ENCODE peak calls at places on chromosomes 12 and 14, in nine cellular contexts. H is GM12892, K is Panc1, M is K562, U is HCT116, X is GM23338, J is sigmoid colon, Q is transverse colon, Y is HepG2. B is an unnamed sample.

GRCh38 chr12:57750561-57751431 is 1.3 kb downstream of the CDK4 start:
- DNase-seq in H (no peak), K (no peak), M (no peak), U (no peak), X (no peak), J (peak), Q (no peak), Y (no peak), B (no peak)

GRCh38 chr12:71312767-71313375 is 126.7 kb upstream of the LGR5 start:
- DNase-seq in H (no peak), K (no peak), M (no peak), U (peak), X (no peak), J (no peak), Q (no peak), Y (no peak), B (no peak)

GRCh38 chr12:62772556-62772955 is 162.4 kb downstream of the PPM1H start:
- DNase-seq in H (no peak), K (no peak), M (no peak), U (no peak), X (no peak), J (no peak), Q (no peak), Y (no peak), B (no peak)

GRCh38 chr12:122227341-122227740 is 1.5 kb upstream of the DIABLO start:
- DNase-seq in H (no peak), K (no peak), M (no peak), U (no peak), X (no peak), J (no peak), Q (no peak), Y (no peak), B (no peak)

GRCh38 chr12:38138225-38139221 is 178.1 kb upstream of the ALG10B start:
- DNase-seq in H (no peak), K (peak), M (peak), U (peak), X (peak), J (peak), Q (peak), Y (peak), B (peak)

GRCh38 chr14:81172353-81172752 is 48.4 kb downstream of the GTF2A1 start:
- DNase-seq in H (no peak), K (no peak), M (no peak), U (no peak), X (no peak), J (no peak), Q (no peak), Y (no peak), B (no peak)

GRCh38 chr14:23567186-23568020 is at the start of gene AP1G2:
- DNase-seq in H (peak), K (no peak), M (peak), U (peak), X (peak), J (peak), Q (peak), Y (peak), B (peak)

GRCh38 chr12:128339121-128339520 is 72.2 kb downstream of the TMEM132C start:
- DNase-seq in H (no peak), K (no peak), M (no peak), U (no peak), X (no peak), J (no peak), Q (no peak), Y (no peak), B (no peak)

GRCh38 chr12:113881588-113881987 is 84.5 kb downstream of the RBM19 start:
- DNase-seq in H (no peak), K (no peak), M (no peak), U (no peak), X (no peak), J (no peak), Q (no peak), Y (no peak), B (no peak)

GRCh38 chr12:113880337-113880736 is 85.8 kb downstream of the RBM19 start:
- DNase-seq in H (no peak), K (no peak), M (no peak), U (no peak), X (no peak), J (no peak), Q (no peak), Y (no peak), B (no peak)

GRCh38 chr12:113882690-113883089 is 83.4 kb downstream of the RBM19 start:
- DNase-seq in H (no peak), K (no peak), M (no peak), U (no peak), X (no peak), J (no peak), Q (no peak), Y (no peak), B (no peak)

GRCh38 chr12:113879658-113880057 is 86.5 kb downstream of the RBM19 start:
- DNase-seq in H (no peak), K (no peak), M (no peak), U (no peak), X (no peak), J (no peak), Q (no peak), Y (no peak), B (no peak)

DNA sequence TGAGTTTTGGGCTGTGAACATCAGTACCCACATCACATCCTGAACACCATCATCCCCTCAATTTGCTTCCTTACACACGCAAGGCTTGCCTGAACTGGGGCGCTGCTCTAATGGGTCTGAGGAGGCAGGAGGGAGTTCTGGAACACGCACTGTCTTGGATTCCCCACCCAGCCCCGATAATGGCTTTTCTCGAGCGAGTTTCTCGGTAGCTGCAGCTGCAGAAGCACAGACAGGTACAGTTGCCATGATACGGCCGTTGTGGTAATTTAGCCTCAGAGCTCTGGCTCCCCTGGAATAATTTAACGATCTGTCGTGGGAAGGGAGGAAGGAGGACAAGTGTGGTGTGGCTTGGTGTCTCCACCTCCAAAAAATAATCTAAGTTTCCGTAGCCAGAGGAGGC is 85.1 kb downstream of the RBM19 start:
- DNase-seq in H (no peak), K (no peak), M (no peak), U (no peak), X (no peak), J (no peak), Q (no peak), Y (no peak), B (no peak)
- TF ChIP-seq POLR2AphosphoS5 in H (no peak), K (no peak), M (no peak), U (no peak), X (no peak), J (no peak), Q (no peak), Y (no peak), B (no peak)

GRCh38 chr14:34629344-34629656 is 648 bp downstream of the SNX6 start:
- DNase-seq in H (no peak), K (no peak), M (no peak), U (no peak), X (no peak), J (no peak), Q (no peak), Y (no peak), B (no peak)

GRCh38 chr14:34628681-34629135 is 1.2 kb downstream of the SNX6 start:
- DNase-seq in H (no peak), K (no peak), M (peak), U (no peak), X (no peak), J (no peak), Q (peak), Y (peak), B (peak)

GRCh38 chr14:34633697-34634096 is 3.7 kb upstream of the SNX6 start:
- DNase-seq in H (no peak), K (no peak), M (no peak), U (no peak), X (no peak), J (no peak), Q (no peak), Y (no peak), B (no peak)

GRCh38 chr14:34632451-34632850 is 2.5 kb upstream of the SNX6 start:
- DNase-seq in H (no peak), K (no peak), M (no peak), U (no peak), X (peak), J (no peak), Q (no peak), Y (no peak), B (no peak)

DNA sequence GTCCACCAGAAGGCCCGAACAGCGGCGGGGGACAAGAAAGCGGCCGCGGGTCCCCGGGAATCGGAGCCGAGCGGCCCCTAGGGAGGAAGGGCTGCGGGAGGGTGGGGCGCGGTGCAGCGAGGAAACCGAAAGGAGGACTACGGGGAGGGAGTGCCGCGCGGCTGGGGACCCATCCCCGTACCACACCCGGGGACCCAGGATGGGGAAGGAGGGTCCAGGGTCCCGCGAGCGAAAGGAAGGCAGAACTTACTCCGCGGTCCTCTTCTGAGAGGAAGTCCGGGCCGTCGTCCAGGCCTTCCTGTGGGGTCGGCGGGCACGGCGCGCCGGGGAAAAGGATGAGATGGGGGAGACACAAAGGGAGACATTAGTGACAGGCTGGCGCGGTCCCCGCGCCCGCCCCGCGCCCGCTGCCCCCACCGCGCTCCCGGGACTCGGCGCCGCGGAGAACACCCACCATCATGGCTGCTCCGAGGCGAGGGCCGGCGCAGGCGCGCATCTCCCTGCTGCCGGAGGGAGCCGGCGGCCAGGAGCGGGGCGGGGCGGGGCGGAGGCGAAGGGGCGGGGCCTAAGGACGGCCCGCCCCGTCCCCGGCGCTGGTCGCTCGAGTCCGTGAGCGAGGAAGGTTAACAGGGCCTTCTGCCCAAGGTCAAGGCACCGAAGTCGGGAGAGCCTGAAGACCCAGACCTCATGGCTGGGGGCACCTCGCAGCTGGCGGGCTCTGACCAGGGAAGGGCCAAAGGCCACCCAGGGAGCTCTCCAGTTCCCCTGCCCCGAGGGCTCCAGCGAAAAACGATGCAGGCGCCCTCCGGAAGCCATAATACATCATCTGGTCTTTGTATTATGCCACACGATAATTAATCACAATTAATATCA is at the start of gene SNX6:
- DNase-seq in H (peak), K (no peak), M (peak), U (peak), X (peak), J (peak), Q (peak), Y (peak), B (peak)
- TF ChIP-seq POLR2AphosphoS5 in H (peak), K (peak), M (peak), U (peak), X (peak), J (peak), Q (peak), Y (peak), B (peak)

DNA sequence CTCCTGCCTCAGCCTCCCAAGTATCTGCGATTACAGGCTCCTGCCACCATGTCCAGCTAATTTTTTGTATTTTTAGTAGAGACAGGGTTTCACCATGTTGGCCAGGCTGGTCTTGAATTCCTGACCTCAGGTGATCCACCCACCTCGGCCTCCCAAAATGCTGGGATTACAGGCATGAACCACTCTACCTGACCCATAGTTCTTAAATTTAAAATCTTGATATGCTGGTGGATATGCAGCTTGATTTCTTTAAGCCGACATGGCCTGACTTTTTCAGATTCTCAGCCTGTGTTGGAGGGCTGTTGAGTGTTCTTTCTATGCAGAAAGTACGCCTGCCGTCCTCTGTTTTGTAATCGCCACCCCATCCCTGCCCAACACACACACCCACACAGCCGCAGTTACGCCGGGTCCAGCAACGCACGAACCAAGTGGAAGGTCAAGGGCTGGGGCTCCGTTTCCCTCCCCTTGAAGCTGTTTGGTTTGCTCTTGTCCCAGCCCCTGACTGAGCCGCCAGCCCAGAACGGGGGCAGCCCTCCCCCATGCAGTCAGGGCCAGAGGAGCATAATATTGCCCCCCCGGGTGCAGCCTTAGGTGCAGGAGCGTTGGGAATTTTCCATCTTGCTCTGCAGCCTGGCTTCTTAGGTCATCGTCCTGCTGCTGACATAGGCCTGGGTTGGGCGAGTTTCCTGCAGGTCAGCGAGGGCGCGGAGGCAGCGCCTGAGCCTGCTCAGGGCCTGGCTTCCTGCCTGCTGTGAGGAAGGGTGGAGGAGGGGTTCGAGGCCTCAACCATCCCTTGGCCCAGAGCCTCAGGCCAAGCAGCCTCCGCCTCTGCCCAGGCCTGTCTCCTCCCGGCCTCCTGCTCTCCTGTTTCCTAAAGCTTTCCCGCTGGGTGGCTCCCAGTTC is 44.2 kb downstream of the PSMA6 start:
- DNase-seq in H (no peak), K (no peak), M (peak), U (no peak), X (peak), J (peak), Q (peak), Y (peak), B (peak)
- TF ChIP-seq POLR2AphosphoS5 in H (no peak), K (no peak), M (peak), U (no peak), X (no peak), J (peak), Q (peak), Y (peak), B (peak)

GRCh38 chr12:108638141-108638823 is 4.6 kb upstream of the SELPLG start:
- DNase-seq in H (no peak), K (no peak), M (no peak), U (no peak), X (peak), J (peak), Q (peak), Y (no peak), B (no peak)
- TF ChIP-seq POLR2AphosphoS5 in H (no peak), K (no peak), M (no peak), U (no peak), X (no peak), J (no peak), Q (no peak), Y (no peak), B (peak)